ENCODE peak calls at places on chromosomes 11 and 22, in four cellular contexts. One of them, this sample, is unnamed.

GRCh38 chr22:18056161-18056666 is 21.6 kb upstream of the PEX26 start:
- DNase-seq in effector memory CD4-positive, alpha-beta T cell: no peak
- DNase-seq in tibial nerve: no peak
- DNase-seq in spleen: peak; percentile 84
- DNase-seq in this sample: no peak

GRCh38 chr22:37571258-37571991 is 8.5 kb downstream of the LGALS2 start:
- DNase-seq in effector memory CD4-positive, alpha-beta T cell: no peak
- DNase-seq in spleen: no peak
- DNase-seq in tibial nerve: no peak
- DNase-seq in this sample: no peak

GRCh38 chr22:20946080-20946986 is 20.7 kb upstream of the AIFM3 start:
- DNase-seq in effector memory CD4-positive, alpha-beta T cell: no peak
- DNase-seq in tibial nerve: no peak
- DNase-seq in spleen: no peak
- DNase-seq in this sample: no peak

GRCh38 chr11:8220261-8221024 is 43.2 kb downstream of the LMO1 start:
- DNase-seq in effector memory CD4-positive, alpha-beta T cell: no peak
- DNase-seq in spleen: peak; percentile 35
- DNase-seq in tibial nerve: no peak
- DNase-seq in this sample: no peak

GRCh38 chr22:39674536-39674935 is 104.0 kb downstream of the CACNA1I start:
- DNase-seq in effector memory CD4-positive, alpha-beta T cell: no peak
- DNase-seq in tibial nerve: no peak
- DNase-seq in spleen: no peak
- DNase-seq in this sample: no peak

GRCh38 chr11:69437001-69437875 is 44.2 kb upstream of the LINC01488 start:
- DNase-seq in tibial nerve: no peak
- DNase-seq in spleen: peak; percentile 67
- DNase-seq in effector memory CD4-positive, alpha-beta T cell: no peak
- DNase-seq in this sample: no peak

GRCh38 chr11:76026862-76027261 is 179.4 kb downstream of the WNT11 start:
- DNase-seq in effector memory CD4-positive, alpha-beta T cell: no peak
- DNase-seq in spleen: no peak
- DNase-seq in tibial nerve: no peak
- DNase-seq in this sample: no peak

GRCh38 chr11:110971110-110971509 is 258.9 kb upstream of the ARHGAP20 start:
- DNase-seq in tibial nerve: no peak
- DNase-seq in spleen: no peak
- DNase-seq in effector memory CD4-positive, alpha-beta T cell: no peak
- DNase-seq in this sample: no peak

GRCh38 chr11:132653237-132653636 is 879.1 kb downstream of the OPCML start:
- DNase-seq in tibial nerve: no peak
- DNase-seq in effector memory CD4-positive, alpha-beta T cell: no peak
- DNase-seq in spleen: no peak
- DNase-seq in this sample: no peak

GRCh38 chr11:11978792-11979486 is 29.5 kb downstream of the DKK3 start:
- DNase-seq in effector memory CD4-positive, alpha-beta T cell: no peak
- DNase-seq in tibial nerve: peak; percentile 48
- DNase-seq in spleen: peak; percentile 33
- DNase-seq in this sample: no peak

GRCh38 chr11:71131861-71132260 is 120.5 kb downstream of the SHANK2 start:
- DNase-seq in spleen: peak; percentile 56
- DNase-seq in effector memory CD4-positive, alpha-beta T cell: no peak
- DNase-seq in tibial nerve: no peak
- DNase-seq in this sample: no peak

GRCh38 chr22:16915711-16916110 is 90.5 kb upstream of the XKR3 start:
- DNase-seq in spleen: no peak
- DNase-seq in tibial nerve: no peak
- DNase-seq in effector memory CD4-positive, alpha-beta T cell: no peak
- DNase-seq in this sample: no peak

GRCh38 chr11:14308897-14309387 is 50.0 kb downstream of the RRAS2 start:
- DNase-seq in spleen: no peak
- DNase-seq in tibial nerve: no peak
- DNase-seq in effector memory CD4-positive, alpha-beta T cell: no peak
- DNase-seq in this sample: no peak

GRCh38 chr11:69686856-69687255 is 11.7 kb upstream of the LTO1 start:
- DNase-seq in effector memory CD4-positive, alpha-beta T cell: no peak
- DNase-seq in spleen: peak; percentile 68
- DNase-seq in tibial nerve: no peak
- DNase-seq in this sample: no peak

GRCh38 chr11:70080763-70081162 is 2.6 kb downstream of the ANO1 start:
- DNase-seq in tibial nerve: no peak
- DNase-seq in effector memory CD4-positive, alpha-beta T cell: no peak
- DNase-seq in spleen: no peak
- DNase-seq in this sample: no peak

GRCh38 chr22:32208681-32209080 is 3.8 kb upstream of the RFPL2 start:
- DNase-seq in tibial nerve: no peak
- DNase-seq in spleen: no peak
- DNase-seq in effector memory CD4-positive, alpha-beta T cell: no peak
- DNase-seq in this sample: no peak

GRCh38 chr11:120959189-120959588 is 64.7 kb upstream of the TBCEL start:
- DNase-seq in effector memory CD4-positive, alpha-beta T cell: no peak
- DNase-seq in tibial nerve: no peak
- DNase-seq in spleen: no peak
- DNase-seq in this sample: no peak

GRCh38 chr11:117817213-117818035 is 7.1 kb downstream of the FXYD2 start:
- DNase-seq in spleen: peak; percentile 94
- DNase-seq in effector memory CD4-positive, alpha-beta T cell: peak; percentile 71
- DNase-seq in tibial nerve: peak; percentile 73
- DNase-seq in this sample: peak; percentile 67

GRCh38 chr11:34738237-34738636 is 117.3 kb downstream of the EHF start:
- DNase-seq in effector memory CD4-positive, alpha-beta T cell: no peak
- DNase-seq in spleen: no peak
- DNase-seq in tibial nerve: no peak
- DNase-seq in this sample: no peak

GRCh38 chr11:34728609-34729008 is 107.7 kb downstream of the EHF start:
- DNase-seq in effector memory CD4-positive, alpha-beta T cell: no peak
- DNase-seq in spleen: no peak
- DNase-seq in tibial nerve: no peak
- DNase-seq in this sample: no peak

GRCh38 chr11:34731596-34731995 is 110.7 kb downstream of the EHF start:
- DNase-seq in effector memory CD4-positive, alpha-beta T cell: no peak
- DNase-seq in tibial nerve: no peak
- DNase-seq in spleen: no peak
- DNase-seq in this sample: no peak

GRCh38 chr11:34730544-34731295 is 109.8 kb downstream of the EHF start:
- DNase-seq in effector memory CD4-positive, alpha-beta T cell: no peak
- DNase-seq in spleen: no peak
- DNase-seq in tibial nerve: no peak
- DNase-seq in this sample: no peak

DNA sequence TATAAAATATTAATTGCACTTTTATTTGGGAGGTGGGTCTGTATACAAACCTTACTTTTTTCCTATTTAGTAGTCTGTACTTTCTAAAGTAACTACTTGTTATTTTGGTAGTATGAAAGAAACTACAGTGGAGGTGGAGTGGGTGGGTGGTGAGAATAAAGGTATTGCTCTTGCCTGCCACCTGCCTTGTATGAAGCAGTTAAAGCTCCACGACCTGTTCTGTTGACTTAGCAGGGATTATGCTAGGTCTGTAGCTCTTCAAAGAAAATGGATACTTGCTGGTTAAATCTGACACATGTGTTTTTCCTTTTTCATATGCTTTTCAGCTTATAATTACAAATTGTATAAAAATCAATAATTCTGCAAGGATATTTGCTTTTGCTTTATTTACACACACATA is 111.9 kb downstream of the EHF start:
- DNase-seq in effector memory CD4-positive, alpha-beta T cell: no peak
- DNase-seq in tibial nerve: no peak
- DNase-seq in spleen: no peak
- DNase-seq in this sample: no peak
- H3K9me3 ChIP-seq in effector memory CD4-positive, alpha-beta T cell: no peaks in the 10 kb centered on the region
- H3K9me3 ChIP-seq in tibial nerve: no peaks in the 10 kb centered on the region
- H3K9me3 ChIP-seq in spleen: no peaks in the 10 kb centered on the region
- H3K9me3 ChIP-seq in this sample: no peaks in the 10 kb centered on the region

DNA sequence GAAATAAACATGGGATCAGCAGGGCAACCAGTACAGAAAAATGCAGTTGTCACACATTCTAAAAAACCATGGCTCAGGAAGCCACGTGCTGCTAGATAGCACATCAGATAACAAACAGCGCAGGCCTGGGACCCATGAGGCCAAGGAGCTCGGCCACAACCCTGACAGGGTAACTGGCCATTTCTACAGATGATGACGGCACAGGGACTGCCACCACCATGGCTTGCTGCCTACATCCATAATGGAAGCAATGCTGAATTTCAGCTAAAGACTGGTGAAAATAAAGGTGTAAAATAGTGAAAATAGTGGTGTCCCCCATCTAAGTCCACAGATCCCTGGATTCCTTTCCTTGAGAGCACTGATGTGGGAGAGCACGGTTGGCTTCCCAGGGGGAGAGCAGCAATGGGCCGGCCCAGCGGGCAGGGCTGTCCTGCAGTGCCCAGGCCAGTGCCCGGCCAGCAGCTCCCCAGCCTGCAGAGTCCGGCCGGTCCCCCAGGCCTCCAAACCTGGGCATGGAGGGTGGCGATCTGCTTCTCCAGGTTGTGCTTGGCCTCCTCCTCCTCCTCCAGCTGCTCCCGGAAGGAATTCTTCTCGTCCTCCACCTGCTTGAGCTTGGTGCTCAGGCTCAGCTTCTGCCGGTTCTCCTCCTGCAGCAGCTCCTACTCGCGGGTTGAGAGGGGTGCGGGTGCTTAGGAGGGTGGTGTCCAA is 40.0 kb downstream of the APOL1 start:
- DNase-seq in effector memory CD4-positive, alpha-beta T cell: no peak
- DNase-seq in spleen: peak; percentile 58
- DNase-seq in tibial nerve: no peak
- DNase-seq in this sample: no peak
- H3K9me3 ChIP-seq in effector memory CD4-positive, alpha-beta T cell: no peaks in the 10 kb centered on the region
- H3K9me3 ChIP-seq in spleen: no peaks in the 10 kb centered on the region
- H3K9me3 ChIP-seq in tibial nerve: no peaks in the 10 kb centered on the region
- H3K9me3 ChIP-seq in this sample: no peaks in the 10 kb centered on the region

GRCh38 chr11:100753144-100753543 is 66.1 kb downstream of the ARHGAP42 start:
- DNase-seq in spleen: no peak
- DNase-seq in tibial nerve: no peak
- DNase-seq in effector memory CD4-positive, alpha-beta T cell: no peak
- DNase-seq in this sample: no peak
- H3K9me3 ChIP-seq in spleen: peaks cover 4% of the 10 kb centered on the region
- H3K9me3 ChIP-seq in tibial nerve: peaks cover 8% of the 10 kb centered on the region
- H3K9me3 ChIP-seq in effector memory CD4-positive, alpha-beta T cell: no peaks in the 10 kb centered on the region
- H3K9me3 ChIP-seq in this sample: peaks cover 3% of the 10 kb centered on the region

DNA sequence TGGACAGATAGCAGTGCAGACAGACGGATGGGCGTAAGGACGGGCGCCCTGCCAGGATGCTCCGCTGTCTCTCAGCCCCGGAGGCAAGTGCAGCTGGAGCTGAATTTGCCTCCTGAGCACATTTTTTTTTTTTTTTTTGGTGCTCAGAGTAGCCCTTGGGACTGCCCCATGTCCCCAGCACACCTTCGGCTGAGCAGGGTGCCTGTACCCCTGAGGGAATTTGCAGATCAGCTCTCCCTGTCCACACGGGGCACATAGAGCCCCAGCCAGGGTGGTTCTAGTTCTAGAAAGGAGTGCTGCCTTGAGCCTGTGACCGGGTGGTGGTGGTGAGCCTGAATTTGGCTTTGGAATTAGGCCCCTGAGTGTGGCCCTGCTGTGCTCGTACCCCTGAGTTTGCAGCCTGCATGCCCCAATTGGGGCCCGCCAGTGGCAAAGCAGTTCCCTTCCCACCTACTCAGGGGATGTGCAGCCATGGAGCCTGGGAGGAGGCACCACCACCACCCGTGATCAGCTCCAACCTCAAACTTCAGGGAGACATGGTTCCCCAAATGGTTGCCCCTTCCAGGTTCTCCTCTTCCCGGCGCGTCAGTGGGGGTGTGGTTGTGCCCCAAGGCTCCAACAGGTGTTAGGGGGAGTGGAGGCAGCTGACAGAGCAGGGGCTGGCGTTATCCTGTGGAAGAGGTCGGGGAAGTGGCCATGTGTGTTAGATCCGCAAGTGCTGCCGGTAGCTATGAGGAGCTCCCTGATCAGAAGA is 1232.7 kb downstream of the BRD1 start:
- DNase-seq in spleen: no peak
- DNase-seq in effector memory CD4-positive, alpha-beta T cell: no peak
- DNase-seq in tibial nerve: no peak
- DNase-seq in this sample: no peak
- H3K9me3 ChIP-seq in spleen: no peaks in the 10 kb centered on the region
- H3K9me3 ChIP-seq in effector memory CD4-positive, alpha-beta T cell: no peaks in the 10 kb centered on the region
- H3K9me3 ChIP-seq in tibial nerve: no peaks in the 10 kb centered on the region
- H3K9me3 ChIP-seq in this sample: no peaks in the 10 kb centered on the region

GRCh38 chr22:45503816-45504702 is 1.4 kb downstream of the FBLN1 start:
- DNase-seq in spleen: no peak
- DNase-seq in effector memory CD4-positive, alpha-beta T cell: no peak
- DNase-seq in tibial nerve: no peak
- DNase-seq in this sample: no peak
- H3K9me3 ChIP-seq in spleen: no peaks in the 10 kb centered on the region
- H3K9me3 ChIP-seq in effector memory CD4-positive, alpha-beta T cell: no peaks in the 10 kb centered on the region
- H3K9me3 ChIP-seq in tibial nerve: no peaks in the 10 kb centered on the region
- H3K9me3 ChIP-seq in this sample: no peaks in the 10 kb centered on the region

GRCh38 chr22:48892571-48893287 is 934.9 kb downstream of the BRD1 start:
- DNase-seq in tibial nerve: no peak
- DNase-seq in effector memory CD4-positive, alpha-beta T cell: no peak
- DNase-seq in spleen: no peak
- DNase-seq in this sample: no peak
- H3K9me3 ChIP-seq in tibial nerve: no peaks in the 10 kb centered on the region
- H3K9me3 ChIP-seq in effector memory CD4-positive, alpha-beta T cell: no peaks in the 10 kb centered on the region
- H3K9me3 ChIP-seq in spleen: no peaks in the 10 kb centered on the region
- H3K9me3 ChIP-seq in this sample: no peaks in the 10 kb centered on the region

DNA sequence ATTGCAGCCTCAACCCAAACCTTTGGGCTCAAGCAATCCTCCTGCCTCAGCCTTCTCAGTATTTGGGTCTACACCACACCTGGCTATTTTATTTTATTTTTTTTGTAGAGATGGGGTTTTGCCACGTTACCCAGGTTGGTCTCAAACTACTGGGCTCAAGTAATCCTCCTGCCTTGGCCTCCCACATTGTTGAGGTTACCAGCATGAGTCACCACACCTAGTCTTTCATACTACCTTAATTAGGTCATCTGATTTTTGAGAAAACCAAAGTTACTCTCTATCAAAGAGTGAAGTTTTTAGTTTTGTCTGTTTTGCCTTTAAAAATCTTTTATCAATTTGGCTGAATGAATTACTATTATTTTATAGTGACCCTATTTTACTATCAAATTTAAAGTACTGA is 335.6 kb upstream of the LRRC4C start:
- DNase-seq in tibial nerve: no peak
- DNase-seq in effector memory CD4-positive, alpha-beta T cell: no peak
- DNase-seq in spleen: no peak
- DNase-seq in this sample: no peak
- H3K9me3 ChIP-seq in tibial nerve: no peaks in the 10 kb centered on the region
- H3K9me3 ChIP-seq in effector memory CD4-positive, alpha-beta T cell: no peaks in the 10 kb centered on the region
- H3K9me3 ChIP-seq in spleen: no peaks in the 10 kb centered on the region
- H3K9me3 ChIP-seq in this sample: no peaks in the 10 kb centered on the region

This sample was measured in T-helper 17 cell.